ENCODE peak calls at places on chromosomes 2 and 18, in nine cellular contexts. F is endothelial cell of umbilical vein, W is breast epithelium, D is A549, B is uterus, C is ovary, U is heart left ventricle, V is testis, K is GM12878. N is an unnamed sample. For H3K9me3, the result is how much of the 10 kb centered on the place peaks cover.

GRCh38 chr2:120847700-120848321 is 112.1 kb downstream of the GLI2 start:
- DNase-seq in W (no peak), B (no peak), F (no peak), V (peak), D (no peak), K (no peak), C (peak), U (no peak), N (no peak)

GRCh38 chr2:71727562-71727961 is 274.2 kb downstream of the DYSF start:
- DNase-seq in V (no peak), U (no peak), B (no peak), W (no peak), F (no peak), D (no peak), C (no peak), K (no peak), N (no peak)

GRCh38 chr2:65845442-65846182 is 413.2 kb upstream of the SPRED2 start:
- DNase-seq in V (no peak), F (no peak), W (no peak), K (no peak), U (no peak), C (no peak), D (no peak), B (no peak), N (no peak)

GRCh38 chr2:18362696-18363095 is 197.8 kb downstream of the RDH14 start:
- DNase-seq in V (no peak), C (no peak), K (no peak), U (no peak), W (no peak), F (no peak), D (no peak), B (no peak), N (no peak)

GRCh38 chr18:36195427-36196122 is 8.3 kb downstream of the MOCOS start:
- DNase-seq in D (no peak), B (no peak), K (no peak), C (peak), U (no peak), W (no peak), V (no peak), F (no peak), N (no peak)

GRCh38 chr18:75248426-75249191 is 38.0 kb downstream of the TSHZ1 start:
- DNase-seq in U (no peak), V (no peak), C (no peak), B (no peak), W (no peak), D (no peak), K (no peak), F (no peak), N (no peak)

GRCh38 chr2:13046557-13047165 is 329.9 kb downstream of the TRIB2 start:
- DNase-seq in U (no peak), F (peak), C (no peak), W (no peak), B (no peak), V (no peak), K (no peak), D (peak), N (no peak)

GRCh38 chr2:189402932-189403331 is 38.3 kb upstream of the WDR75 start:
- DNase-seq in C (no peak), K (no peak), V (no peak), U (no peak), W (no peak), F (no peak), D (no peak), B (no peak), N (no peak)

GRCh38 chr2:181573140-181573736 is 83.7 kb downstream of the CERKL start:
- DNase-seq in B (no peak), V (no peak), U (no peak), F (peak), C (no peak), K (no peak), W (no peak), D (peak), N (no peak)

GRCh38 chr2:98457045-98457696 is 12.5 kb downstream of the INPP4A start:
- DNase-seq in D (peak), F (peak), V (no peak), C (no peak), W (no peak), K (no peak), U (no peak), B (no peak), N (no peak)

GRCh38 chr2:28322887-28323483 is 69.7 kb upstream of the FOSL2 start:
- DNase-seq in W (no peak), D (no peak), B (no peak), C (no peak), V (no peak), F (no peak), K (no peak), U (no peak), N (no peak)

GRCh38 chr2:43226558-43226954 is at the start of gene ZFP36L2:
- DNase-seq in C (peak), F (peak), W (peak), U (peak), D (peak), V (peak), K (no peak), B (peak), N (peak)

GRCh38 chr2:43225788-43226557 is 433 bp downstream of the ZFP36L2 start:
- DNase-seq in B (peak), V (peak), D (peak), F (peak), C (peak), W (peak), U (peak), K (no peak), N (no peak)

GRCh38 chr2:43224571-43225092 is 1.8 kb downstream of the ZFP36L2 start:
- DNase-seq in W (no peak), F (no peak), U (no peak), D (peak), B (no peak), K (no peak), C (peak), V (peak), N (no peak)

GRCh38 chr2:43224131-43224570 is 2.3 kb downstream of the ZFP36L2 start:
- DNase-seq in U (peak), D (peak), K (no peak), B (peak), C (peak), V (peak), W (peak), F (peak), N (no peak)

DNA sequence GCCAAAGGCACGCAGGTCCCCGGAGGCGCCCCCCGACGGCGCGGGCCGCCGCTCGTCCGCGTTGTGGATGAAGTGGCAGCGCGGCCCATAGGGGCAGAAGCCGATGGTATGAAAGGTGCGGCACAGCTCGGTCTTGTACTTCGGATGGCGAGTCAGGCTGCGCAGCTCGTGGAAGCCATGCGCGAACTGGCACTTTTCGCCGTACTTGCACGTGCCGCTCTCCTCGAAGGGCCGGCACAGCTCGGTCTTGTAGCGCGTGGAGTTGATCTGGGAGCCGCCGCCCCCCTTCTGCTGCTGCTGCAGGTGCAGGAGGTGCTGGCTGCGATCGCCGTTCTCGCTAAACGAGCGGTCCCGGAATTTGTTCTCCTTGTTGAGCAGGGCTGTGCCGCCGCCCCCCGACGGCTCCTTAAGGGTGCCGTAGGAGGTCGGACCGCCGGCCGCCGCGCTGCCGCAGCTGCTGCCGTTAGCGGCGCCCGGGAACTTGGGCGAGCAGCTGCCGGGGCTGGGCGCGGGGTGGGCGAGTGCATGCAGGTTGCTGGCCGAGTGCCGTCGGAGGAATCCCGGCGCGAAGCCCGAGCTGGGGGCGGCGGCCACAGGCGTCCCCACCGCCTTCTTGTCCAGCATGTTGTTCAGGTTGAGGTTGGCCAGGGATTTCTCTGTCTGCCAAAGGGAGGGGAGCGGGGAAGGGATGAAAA is 1.2 kb downstream of the ZFP36L2 start:
- DNase-seq in K (no peak), B (peak), U (peak), W (peak), V (peak), F (peak), C (peak), D (peak), N (no peak)
- H3K4me3 ChIP-seq in K (peak), B (peak), U (peak), W (peak), V (peak), F (peak), C (peak), D (peak), N (peak)

GRCh38 chr2:130727286-130727924 is 1.5 kb upstream of the GPR148 start:
- DNase-seq in C (peak), F (peak), V (peak), D (peak), B (peak), U (peak), W (peak), K (peak), N (no peak)
- TF ChIP-seq POLR2A in C (no peak), F (peak), V (no peak), D (peak), B (no peak), U (peak), W (no peak), K (peak), N (no peak)

GRCh38 chr2:176158306-176158643 is 1.2 kb downstream of the HOXD3 start:
- DNase-seq in C (peak), V (no peak), D (no peak), W (no peak), U (no peak), B (no peak), F (no peak), K (no peak), N (no peak)
- H3K9me3 ChIP-seq in C (under half), V (under half), D (under half), W (under half), U (under half), B (under half), F (under half), K (under half), N (under half)

DNA sequence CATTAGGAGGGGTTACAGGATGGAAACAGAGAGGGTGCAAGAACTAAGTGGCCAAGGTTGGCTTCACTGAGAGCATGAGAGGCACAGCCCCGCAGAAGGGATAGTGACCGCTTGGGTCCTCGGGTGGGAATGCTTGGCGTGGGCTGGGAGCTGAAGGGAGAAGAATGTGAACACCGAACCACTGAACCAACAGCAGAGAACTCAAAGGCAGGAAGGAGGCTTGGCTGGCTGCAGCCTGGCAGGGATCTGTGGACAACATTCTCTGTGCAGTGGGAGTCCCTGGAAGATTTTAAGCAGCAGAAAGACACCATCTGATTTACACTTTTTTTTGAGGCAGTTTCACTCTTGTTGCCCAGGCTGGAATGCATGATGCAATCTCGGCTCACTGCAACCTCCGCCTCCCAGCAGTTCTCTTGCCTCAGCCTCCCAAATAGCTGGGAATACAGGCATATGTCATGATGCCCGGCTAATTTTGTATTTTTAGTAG is 33.9 kb downstream of the SOWAHC start:
- DNase-seq in U (no peak), D (no peak), V (no peak), C (no peak), F (no peak), W (no peak), K (no peak), B (no peak), N (no peak)
- H3K4me3 ChIP-seq in U (no peak), D (no peak), V (no peak), C (no peak), F (no peak), W (no peak), K (no peak), B (no peak), N (no peak)

GRCh38 chr18:47930086-47930843 is at the start of gene SMAD2:
- DNase-seq in U (peak), W (peak), B (peak), V (peak), C (peak), K (no peak), D (peak), F (peak), N (peak)
- TF ChIP-seq POLR2A in U (no peak), W (no peak), B (no peak), V (no peak), C (no peak), K (peak), D (peak), F (no peak), N (peak)

GRCh38 chr2:131828164-131828561 is 300.5 kb downstream of the CCDC74A start:
- DNase-seq in B (no peak), K (no peak), V (no peak), D (no peak), F (no peak), U (no peak), W (no peak), C (no peak), N (no peak)
- H3K9me3 ChIP-seq in B (under half), K (under half), V (under half), D (under half), F (under half), U (under half), W (under half), C (under half), N (under half)

DNA sequence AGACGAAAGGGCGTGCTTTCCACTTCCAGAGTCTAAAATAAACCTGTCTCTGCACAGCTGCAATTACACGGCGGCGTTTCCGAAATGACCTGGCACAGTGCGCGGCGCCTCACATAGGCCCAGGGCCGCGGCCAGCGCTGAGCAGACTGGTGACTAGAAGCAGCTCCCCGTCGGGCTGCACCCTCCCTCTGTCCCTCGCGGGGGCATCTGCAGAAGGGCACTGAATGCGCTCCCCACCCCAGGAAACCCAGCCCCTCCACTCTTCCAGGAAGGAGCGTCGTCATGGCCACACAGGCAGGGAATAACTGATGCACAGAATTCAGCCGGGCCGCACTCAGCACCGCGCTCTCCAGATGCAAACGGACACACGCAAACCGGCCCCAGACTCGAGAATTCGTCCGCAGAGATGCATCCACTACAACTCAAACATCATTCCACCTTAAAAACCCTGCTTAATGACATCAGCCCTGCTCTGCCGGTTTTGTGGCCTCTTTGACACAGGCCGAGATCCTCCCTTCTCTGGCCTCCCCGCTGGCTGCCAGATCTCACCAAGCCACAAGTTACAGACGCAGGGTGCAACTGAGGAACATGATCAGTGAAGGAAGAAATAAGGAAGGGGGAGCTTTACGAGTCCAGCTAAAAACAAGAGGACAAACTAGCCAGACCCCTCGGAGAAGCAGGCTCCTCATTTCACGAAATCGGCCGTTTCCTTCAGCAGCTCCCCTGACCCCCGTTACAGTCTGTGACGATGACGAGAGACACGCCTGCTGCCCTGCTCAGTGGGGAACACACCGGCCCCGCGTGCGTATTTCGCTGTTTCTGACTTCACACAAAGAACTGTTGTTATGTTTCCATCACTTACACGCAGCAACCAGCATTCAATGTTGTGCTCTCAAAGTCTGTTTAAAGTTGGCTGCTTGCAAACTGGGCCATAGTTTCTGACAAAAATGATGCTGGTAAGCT is 40.2 kb downstream of the MBP start:
- DNase-seq in W (no peak), K (no peak), U (no peak), D (no peak), V (no peak), B (no peak), F (no peak), C (no peak), N (no peak)
- H3K4me3 ChIP-seq in W (no peak), K (no peak), U (no peak), D (no peak), V (no peak), B (no peak), F (no peak), C (no peak), N (no peak)

DNA sequence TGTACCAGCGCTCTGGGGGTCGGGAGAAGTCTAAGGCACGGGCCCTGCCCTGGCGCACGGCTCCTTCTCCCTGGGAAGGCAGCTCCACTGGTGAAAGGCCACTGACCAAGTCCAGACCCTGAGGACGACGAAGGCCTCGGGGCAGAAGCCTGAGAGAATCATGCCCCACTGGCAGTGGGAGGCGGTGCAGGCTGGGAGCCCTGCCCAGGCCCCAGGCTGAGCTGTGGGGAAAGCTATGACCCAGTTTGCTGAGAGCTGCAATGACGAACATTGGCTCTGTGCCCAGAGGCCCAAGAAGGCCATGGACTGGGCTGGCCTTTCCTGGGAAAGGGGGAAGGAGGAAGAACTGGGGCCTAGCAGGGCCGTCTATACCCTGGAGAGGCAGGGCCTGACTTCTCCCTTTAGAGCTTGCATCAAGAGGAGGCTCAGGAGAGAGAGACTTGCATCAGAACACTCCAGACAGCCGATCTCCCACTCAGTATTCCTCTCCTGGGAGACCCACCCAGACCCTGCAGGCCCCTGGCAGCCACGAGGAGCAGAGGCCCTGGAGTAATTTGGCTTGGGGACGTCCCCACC is 32.9 kb downstream of the HS1BP3 start:
- DNase-seq in W (peak), V (peak), D (peak), U (peak), B (peak), K (no peak), C (peak), F (peak), N (peak)
- TF ChIP-seq POLR2A in W (no peak), V (no peak), D (peak), U (peak), B (peak), K (no peak), C (no peak), F (no peak), N (no peak)

GRCh38 chr18:71336811-71337210 is 1048.0 kb downstream of the SOCS6 start:
- DNase-seq in D (no peak), F (peak), B (no peak), V (no peak), C (no peak), W (no peak), K (no peak), U (no peak), N (no peak)
- H3K9me3 ChIP-seq in D (under half), F (under half), B (under half), V (under half), C (under half), W (under half), K (under half), U (under half), N (under half)

N was measured in esophagus squamous epithelium.